ENCODE peak calls at places on chromosomes 2 and 18, in six cellular contexts. I is NT2/D1, L is GM12878, C is HepG2, O is K562, J is H1. N is an unnamed sample.

GRCh38 chr2:112183327-112184025 is 45.3 kb downstream of the FBLN7 start:
- DNase-seq in O (no peak), C (no peak), L (no peak), J (no peak), I (no peak), N (no peak)

GRCh38 chr18:57959278-57959677 is 84.7 kb upstream of the NEDD4L start:
- DNase-seq in J (no peak), I (peak), C (peak), O (no peak), L (no peak), N (peak)

GRCh38 chr2:47373747-47374146 is 29.2 kb upstream of the MSH2 start:
- DNase-seq in C (peak), J (no peak), I (peak), O (peak), L (no peak), N (no peak)

GRCh38 chr18:58156516-58156915 is 112.5 kb downstream of the NEDD4L start:
- DNase-seq in I (no peak), L (no peak), J (no peak), O (no peak), C (no peak), N (no peak)

GRCh38 chr2:239439383-239440315 is 38.8 kb upstream of the HDAC4 start:
- DNase-seq in C (no peak), O (no peak), I (no peak), J (no peak), L (no peak), N (no peak)

GRCh38 chr2:66789741-66790140 is 354.8 kb downstream of the MEIS1 start:
- DNase-seq in I (no peak), J (no peak), O (no peak), L (no peak), C (no peak), N (no peak)

GRCh38 chr18:22900558-22901183 is 32.5 kb upstream of the RBBP8 start:
- DNase-seq in I (no peak), J (no peak), O (no peak), C (no peak), L (no peak), N (no peak)

GRCh38 chr2:49278141-49278540 is 123.8 kb upstream of the FSHR start:
- DNase-seq in J (no peak), L (no peak), C (no peak), O (no peak), I (no peak), N (no peak)

GRCh38 chr2:151669585-151670081 is 64.6 kb downstream of the NEB start:
- DNase-seq in L (no peak), O (no peak), I (peak), C (no peak), J (no peak), N (no peak)

GRCh38 chr2:54575379-54575888 is 119.3 kb downstream of the SPTBN1 start:
- DNase-seq in O (no peak), C (no peak), L (no peak), J (no peak), I (no peak), N (no peak)

GRCh38 chr18:49763590-49763989 is 49.7 kb downstream of the ACAA2 start:
- DNase-seq in J (no peak), C (no peak), O (no peak), L (no peak), I (no peak), N (no peak)

GRCh38 chr18:49766646-49767045 is 46.7 kb downstream of the ACAA2 start:
- DNase-seq in C (no peak), O (no peak), J (no peak), L (no peak), I (no peak), N (no peak)

GRCh38 chr18:49761771-49762170 is 51.6 kb downstream of the ACAA2 start:
- DNase-seq in L (no peak), I (no peak), J (no peak), C (no peak), O (no peak), N (no peak)

GRCh38 chr18:49762191-49763077 is 50.9 kb downstream of the ACAA2 start:
- DNase-seq in L (no peak), J (no peak), C (no peak), I (no peak), O (no peak), N (no peak)

GRCh38 chr18:49764032-49764431 is 49.3 kb downstream of the ACAA2 start:
- DNase-seq in I (no peak), J (no peak), O (no peak), L (no peak), C (no peak), N (no peak)
- TF ChIP-seq ZNF274 in I (no peak), J (no peak), O (no peak), L (no peak), C (no peak), N (no peak)

DNA sequence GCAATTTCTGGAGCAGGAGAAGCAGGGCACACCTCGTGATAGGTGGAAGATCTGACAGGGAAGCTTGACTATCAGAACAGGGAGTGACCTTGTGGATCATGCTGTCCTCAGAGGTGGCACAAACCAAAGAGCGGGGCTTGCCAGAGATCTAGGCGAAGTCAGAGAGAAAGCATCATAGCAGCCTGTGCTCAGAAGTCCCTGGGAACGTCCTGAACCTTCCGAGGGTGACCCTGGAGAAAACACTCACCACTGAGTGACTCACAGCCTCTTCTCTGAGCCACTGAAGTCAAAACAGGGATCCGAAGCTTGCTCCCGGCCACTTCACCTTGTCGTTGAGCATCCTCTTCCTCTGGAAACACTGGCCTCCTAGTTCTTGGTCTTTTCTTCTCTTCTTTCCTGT is 56.7 kb downstream of the IL1R2 start:
- DNase-seq in C (no peak), I (no peak), L (no peak), J (no peak), O (no peak), N (no peak)
- TF ChIP-seq ZNF274 in C (no peak), I (no peak), L (no peak), J (no peak), O (no peak), N (no peak)

DNA sequence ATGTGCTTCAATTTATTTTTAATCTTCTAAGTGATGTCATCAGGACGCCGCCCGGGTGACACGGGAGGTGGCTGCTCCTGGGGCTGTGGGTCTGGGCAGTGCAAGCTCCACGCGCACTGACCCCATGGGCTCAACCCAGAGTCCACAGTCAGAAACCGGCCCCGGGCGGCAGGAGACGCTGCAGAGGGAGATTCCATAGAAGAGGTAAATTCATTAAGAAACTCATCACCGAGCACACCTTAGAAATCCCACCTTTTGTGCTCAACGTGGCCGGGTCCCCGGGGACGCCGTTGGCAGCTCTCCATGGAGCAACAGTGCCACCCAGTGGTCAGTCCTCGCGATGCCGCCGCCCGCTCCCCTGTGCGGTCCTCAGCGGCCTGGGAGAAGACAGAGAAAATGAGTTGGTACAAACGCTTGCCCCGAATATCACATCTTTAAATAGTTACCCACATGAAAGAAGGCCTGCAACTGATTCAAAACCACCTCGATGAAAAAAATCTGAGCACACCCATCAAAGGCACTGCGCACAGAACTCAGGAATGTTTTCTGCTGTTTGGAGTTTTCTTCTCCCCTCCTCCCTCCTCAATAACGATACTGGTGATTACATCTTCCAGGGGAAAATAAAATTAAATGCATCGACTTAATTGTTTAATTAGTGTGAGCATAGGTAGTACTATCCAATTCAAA is 92.6 kb downstream of the CMPK2 start:
- DNase-seq in I (peak), J (peak), L (no peak), C (peak), O (peak), N (peak)
- TF ChIP-seq ZNF274 in I (no peak), J (no peak), L (no peak), C (no peak), O (no peak), N (no peak)

GRCh38 chr18:9328776-9329175 is 5.8 kb upstream of the TWSG1 start:
- DNase-seq in O (no peak), C (no peak), J (no peak), I (no peak), L (no peak), N (no peak)
- TF ChIP-seq ZNF274 in O (no peak), C (no peak), J (no peak), I (no peak), L (no peak), N (no peak)

DNA sequence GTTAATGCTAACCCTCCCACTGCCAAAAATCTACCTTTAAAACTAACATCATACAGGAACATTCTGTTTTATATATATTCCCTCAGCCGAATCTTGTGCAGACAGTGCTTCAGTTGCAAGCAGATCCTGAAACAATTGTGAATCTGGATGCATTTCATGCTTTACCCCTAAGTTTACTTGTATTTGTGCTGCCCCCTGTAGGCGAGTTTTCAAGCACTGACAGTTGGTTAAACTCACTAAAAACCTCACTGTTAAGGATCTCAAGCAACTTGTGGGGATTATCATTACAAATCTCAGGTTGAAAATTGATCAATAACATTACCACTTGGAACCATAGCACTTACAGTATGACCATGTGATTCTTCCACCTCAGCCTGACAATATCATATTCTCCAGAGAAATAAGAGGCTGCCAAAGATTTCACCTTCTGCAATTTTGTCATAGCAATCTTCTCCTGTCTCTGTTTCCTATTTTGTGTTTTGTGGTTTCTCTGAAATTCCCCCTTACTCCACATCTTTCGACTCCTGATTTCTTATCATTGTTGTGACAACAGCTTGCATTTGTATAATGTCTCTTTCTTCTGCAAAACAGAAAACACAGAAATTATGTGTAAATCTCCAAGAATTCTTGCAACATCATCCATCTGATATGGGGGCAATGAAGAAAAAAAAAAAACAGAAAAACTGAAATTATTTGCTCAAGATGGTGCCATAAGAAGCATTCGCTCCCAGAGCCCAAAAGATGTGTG is 354.6 kb upstream of the SETBP1 start:
- DNase-seq in O (peak), I (peak), J (peak), L (no peak), C (no peak), N (no peak)
- TF ChIP-seq ZNF274 in O (no peak), I (no peak), J (no peak), L (no peak), C (no peak), N (no peak)

GRCh38 chr18:9838144-9838877 is 47.5 kb upstream of the TXNDC2 start:
- DNase-seq in I (peak), O (no peak), L (no peak), C (no peak), J (peak), N (peak)

GRCh38 chr18:9842446-9842845 is 43.3 kb upstream of the TXNDC2 start:
- DNase-seq in L (no peak), C (no peak), O (no peak), I (no peak), J (no peak), N (no peak)

GRCh38 chr18:9841752-9842151 is 44.0 kb upstream of the TXNDC2 start:
- DNase-seq in C (no peak), L (no peak), O (no peak), I (no peak), J (no peak), N (no peak)

GRCh38 chr18:9839211-9839610 is 46.6 kb upstream of the TXNDC2 start:
- DNase-seq in I (no peak), L (no peak), O (no peak), J (no peak), C (no peak), N (no peak)

GRCh38 chr18:9839806-9840205 is 46.0 kb upstream of the TXNDC2 start:
- DNase-seq in C (no peak), J (no peak), L (no peak), I (no peak), O (no peak), N (no peak)
- TF ChIP-seq ZNF274 in C (no peak), J (no peak), L (no peak), I (no peak), O (no peak), N (no peak)

N was measured in HCT116.